ENCODE peak calls at places on chromosome 14, in ten cellular contexts. Q is H1, H is ovary, T is A549, I is transverse colon, C is SK-N-SH, P is stomach, S is sigmoid colon, M is GM12878, R is K562. Y is an unnamed sample.

GRCh38 chr14:93112891-93113677 is 2.6 kb downstream of the ITPK1 start:
- DNase-seq in Q (no peak), H (peak; percentile 85), T (peak; percentile 83), I (peak; percentile 90), C (peak; percentile 71), P (peak; percentile 90), S (peak; percentile 92), M (peak; percentile 66), R (peak; percentile 52), Y (peak; percentile 95)

GRCh38 chr14:71022939-71023338 is 115.7 kb downstream of the PCNX1 start:
- DNase-seq in Q (no peak), H (no peak), T (no peak), I (no peak), C (no peak), P (no peak), S (no peak), M (peak; percentile 7), R (no peak), Y (no peak)

GRCh38 chr14:79328863-79329262 is 882.4 kb downstream of the DIO2 start:
- DNase-seq in Q (no peak), H (no peak), T (no peak), I (no peak), C (no peak), P (no peak), S (no peak), M (no peak), R (no peak), Y (no peak)

GRCh38 chr14:79166171-79166570 is 996.0 kb downstream of the NRXN3 start:
- DNase-seq in Q (no peak), H (no peak), T (no peak), I (no peak), C (no peak), P (no peak), S (no peak), M (no peak), R (no peak), Y (no peak)

GRCh38 chr14:90287791-90288190 is 31.4 kb downstream of the PSMC1 start:
- DNase-seq in Q (no peak), H (no peak), T (no peak), I (no peak), C (no peak), P (no peak), S (no peak), M (no peak), R (no peak), Y (no peak)

GRCh38 chr14:102264775-102265174 is 40.2 kb downstream of the MOK start:
- DNase-seq in Q (no peak), H (no peak), T (no peak), I (no peak), C (no peak), P (no peak), S (no peak), M (no peak), R (no peak), Y (no peak)

GRCh38 chr14:35159742-35160409 is 37.5 kb downstream of the PRORP start:
- DNase-seq in Q (no peak), H (no peak), T (peak; percentile 88), I (no peak), C (no peak), P (no peak), S (no peak), M (no peak), R (peak; percentile 16), Y (no peak)

GRCh38 chr14:57199911-57200310 is 68.8 kb downstream of the EXOC5 start:
- DNase-seq in Q (no peak), H (no peak), T (peak; percentile 11), I (no peak), C (no peak), P (no peak), S (no peak), M (no peak), R (no peak), Y (no peak)

GRCh38 chr14:91554535-91555332 is 44.6 kb upstream of the PPP4R3A start:
- DNase-seq in Q (no peak), H (no peak), T (no peak), I (peak; percentile 90), C (no peak), P (no peak), S (no peak), M (no peak), R (no peak), Y (no peak)

GRCh38 chr14:71142375-71143038 is 235.2 kb downstream of the PCNX1 start:
- DNase-seq in Q (no peak), H (no peak), T (no peak), I (no peak), C (no peak), P (no peak), S (no peak), M (peak; percentile 63), R (no peak), Y (no peak)

GRCh38 chr14:73455294-73455693 is 3.1 kb downstream of the NUMB start:
- DNase-seq in Q (no peak), H (no peak), T (no peak), I (no peak), C (no peak), P (no peak), S (no peak), M (no peak), R (no peak), Y (no peak)

GRCh38 chr14:102949062-102949800 is 26.8 kb downstream of the AMN start:
- DNase-seq in Q (no peak), H (no peak), T (peak; percentile 35), I (peak; percentile 48), C (no peak), P (no peak), S (no peak), M (no peak), R (no peak), Y (no peak)

GRCh38 chr14:96047101-96047500 is 7.9 kb downstream of the C14orf132 start:
- DNase-seq in Q (no peak), H (no peak), T (no peak), I (no peak), C (no peak), P (no peak), S (no peak), M (no peak), R (no peak), Y (no peak)

GRCh38 chr14:86766469-86766868 is 1226.5 kb downstream of the GALC start:
- DNase-seq in Q (no peak), H (no peak), T (no peak), I (no peak), C (no peak), P (no peak), S (no peak), M (no peak), R (no peak), Y (no peak)

GRCh38 chr14:64539186-64539552 is 1.4 kb upstream of the HSPA2 start:
- DNase-seq in Q (no peak), H (no peak), T (peak; percentile 14), I (no peak), C (no peak), P (no peak), S (no peak), M (no peak), R (no peak), Y (no peak)

GRCh38 chr14:55274144-55274543 is 2.9 kb downstream of the FBXO34 start:
- DNase-seq in Q (no peak), H (no peak), T (no peak), I (no peak), C (no peak), P (no peak), S (no peak), M (no peak), R (no peak), Y (no peak)
- H3K27ac ChIP-seq in Q (no peak overlapping the region), H (no peak overlapping the region), T (no peak overlapping the region), I (no peak overlapping the region), C (no peak overlapping the region), P (no peak overlapping the region), S (no peak overlapping the region), M (peak overlapping the region; percentile 32), R (peak overlapping the region; percentile 3), Y (no peak overlapping the region)

GRCh38 chr14:38207830-38208815 is at the start of gene SSTR1:
- DNase-seq in Q (no peak), H (no peak), T (no peak), I (peak; percentile 89), C (no peak), P (peak; percentile 94), S (no peak), M (no peak), R (no peak), Y (no peak)
- H3K4me3 ChIP-seq in Q (peak within 1 kb of the TSS; percentile 59), H (peak within 1 kb of the TSS; percentile 9), T (no peak within 1 kb of the TSS), I (peak within 1 kb of the TSS; percentile 50), C (no peak within 1 kb of the TSS), P (peak within 1 kb of the TSS; percentile 57), S (peak within 1 kb of the TSS; percentile 23), M (no peak within 1 kb of the TSS), R (no peak within 1 kb of the TSS), Y (peak within 1 kb of the TSS; percentile 50)

GRCh38 chr14:77043177-77043983 is 14.9 kb upstream of the IRF2BPL start:
- DNase-seq in Q (no peak), H (peak; percentile 69), T (peak; percentile 49), I (no peak), C (no peak), P (no peak), S (peak; percentile 89), M (peak; percentile 60), R (no peak), Y (peak; percentile 71)

GRCh38 chr14:77043984-77044485 is 15.5 kb upstream of the IRF2BPL start:
- DNase-seq in Q (no peak), H (no peak), T (no peak), I (no peak), C (no peak), P (no peak), S (peak; percentile 79), M (no peak), R (no peak), Y (no peak)

GRCh38 chr14:77046706-77047105 is 18.2 kb upstream of the IRF2BPL start:
- DNase-seq in Q (no peak), H (no peak), T (no peak), I (no peak), C (no peak), P (no peak), S (no peak), M (no peak), R (no peak), Y (no peak)

GRCh38 chr14:77045570-77045890 is 17.0 kb upstream of the IRF2BPL start:
- DNase-seq in Q (no peak), H (no peak), T (no peak), I (peak; percentile 69), C (no peak), P (peak; percentile 81), S (no peak), M (no peak), R (no peak), Y (no peak)

GRCh38 chr14:77044776-77045569 is 16.5 kb upstream of the IRF2BPL start:
- DNase-seq in Q (no peak), H (peak; percentile 77), T (peak; percentile 70), I (peak; percentile 62), C (no peak), P (no peak), S (peak; percentile 93), M (no peak), R (no peak), Y (peak; percentile 82)
- TF ChIP-seq EP300 in Q (no peak), H (peak; percentile 10), T (peak; percentile 20), I (no peak), C (no peak), P (no peak), S (no peak), M (no peak), R (no peak), Y (peak; percentile 95)

DNA sequence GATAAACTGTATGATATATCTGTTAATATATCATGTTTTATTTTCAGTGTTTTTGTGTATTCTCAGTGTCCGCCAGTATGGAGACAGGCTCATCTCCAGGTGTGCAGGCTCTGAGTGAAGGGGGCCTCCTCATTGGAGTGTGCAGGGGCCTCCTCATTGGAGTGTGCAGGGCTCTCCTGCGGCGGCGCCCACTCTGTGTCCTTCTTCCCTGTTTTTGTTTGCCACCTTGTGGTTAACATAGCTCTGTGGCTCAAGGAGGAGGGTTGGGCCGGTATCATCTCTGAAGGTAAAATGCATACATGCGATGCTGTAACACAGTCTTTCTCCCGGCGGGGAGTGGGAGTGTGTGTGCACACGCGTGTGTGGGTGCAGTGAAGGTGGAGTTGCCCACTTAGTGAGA is 429.5 kb downstream of the ZFP36L1 start:
- DNase-seq in Q (no peak), H (no peak), T (peak; percentile 44), I (no peak), C (no peak), P (no peak), S (no peak), M (no peak), R (no peak), Y (no peak)
- H3K27ac ChIP-seq in Q (peak overlapping the region; percentile 43), H (no peak overlapping the region), T (peak overlapping the region; percentile 82), I (peak overlapping the region; percentile 68), C (no peak overlapping the region), P (peak overlapping the region; percentile 77), S (peak overlapping the region; percentile 74), M (no peak overlapping the region), R (no peak overlapping the region), Y (peak overlapping the region; percentile 73)

Y was measured in tibial nerve.